ENCODE peak calls at places on chromosomes 13 and 19, in six cellular contexts. Q is GM12878, A is transverse colon, U is stomach, P is upper lobe of left lung, S is HepG2. F is an unnamed sample.

GRCh38 chr19:13082192-13083007 is 20.3 kb downstream of the LYL1 start:
- DNase-seq in S (peak; percentile 52), Q (no peak), A (no peak), U (no peak), P (no peak), F (no peak)

GRCh38 chr19:41192574-41193419 is at the start of gene CYP2S1:
- DNase-seq in U (peak; percentile 72), S (no peak), Q (no peak), A (peak; percentile 75), P (peak; percentile 89), F (no peak)

GRCh38 chr19:42130254-42130573 is 2.0 kb downstream of the POU2F2 start:
- DNase-seq in S (no peak), P (no peak), A (no peak), U (no peak), Q (peak; percentile 51), F (no peak)

GRCh38 chr19:13011653-13012389 is 16.5 kb downstream of the NFIX start:
- DNase-seq in P (peak; percentile 80), S (no peak), A (no peak), Q (no peak), U (no peak), F (no peak)

GRCh38 chr13:21138561-21138960 is 37.8 kb downstream of the SKA3 start:
- DNase-seq in U (no peak), Q (no peak), S (no peak), P (no peak), A (no peak), F (no peak)

GRCh38 chr13:21676611-21677021 is 5.7 kb downstream of the FGF9 start:
- DNase-seq in Q (no peak), S (no peak), A (peak; percentile 42), P (no peak), U (peak; percentile 41), F (no peak)

GRCh38 chr19:30249911-30250310 is 122.3 kb upstream of the ZNF536 start:
- DNase-seq in U (no peak), A (no peak), S (no peak), P (no peak), Q (no peak), F (no peak)

GRCh38 chr13:61316647-61317046 is 99.0 kb downstream of the PCDH20 start:
- DNase-seq in P (no peak), A (no peak), Q (no peak), U (no peak), S (no peak), F (no peak)

GRCh38 chr13:86792153-86792651 is 879.0 kb upstream of the SLITRK5 start:
- DNase-seq in U (no peak), Q (no peak), S (no peak), A (no peak), P (peak; percentile 73), F (no peak)

GRCh38 chr13:44249439-44249838 is 124.2 kb upstream of the SERP2 start:
- DNase-seq in P (no peak), U (no peak), A (peak; percentile 29), Q (no peak), S (no peak), F (peak; percentile 40)

GRCh38 chr13:97548138-97548537 is 114.2 kb downstream of the RAP2A start:
- DNase-seq in Q (no peak), A (no peak), U (no peak), P (no peak), S (no peak), F (no peak)

GRCh38 chr19:51948979-51949378 is 21.7 kb downstream of the ZNF613 start:
- DNase-seq in Q (no peak), U (no peak), S (no peak), P (peak; percentile 25), A (no peak), F (peak; percentile 39)

GRCh38 chr13:110126391-110126961 is 180.5 kb downstream of the COL4A1 start:
- DNase-seq in Q (no peak), U (no peak), A (no peak), P (peak; percentile 77), S (no peak), F (no peak)

GRCh38 chr13:70424428-70424827 is 316.2 kb upstream of the KLHL1 start:
- DNase-seq in U (peak; percentile 45), P (no peak), Q (no peak), A (no peak), S (no peak), F (no peak)

GRCh38 chr19:29170554-29170953 is 42.4 kb downstream of the UQCRFS1 start:
- DNase-seq in P (no peak), U (no peak), S (no peak), A (no peak), Q (no peak), F (no peak)

GRCh38 chr19:29172302-29172701 is 40.6 kb downstream of the UQCRFS1 start:
- DNase-seq in S (no peak), A (no peak), U (no peak), P (no peak), Q (no peak), F (no peak)

GRCh38 chr19:29176981-29177754 is 35.8 kb downstream of the UQCRFS1 start:
- DNase-seq in Q (no peak), U (no peak), A (no peak), S (no peak), P (no peak), F (no peak)

GRCh38 chr19:29173896-29174295 is 39.1 kb downstream of the UQCRFS1 start:
- DNase-seq in Q (no peak), A (no peak), U (no peak), P (no peak), S (no peak), F (no peak)

DNA sequence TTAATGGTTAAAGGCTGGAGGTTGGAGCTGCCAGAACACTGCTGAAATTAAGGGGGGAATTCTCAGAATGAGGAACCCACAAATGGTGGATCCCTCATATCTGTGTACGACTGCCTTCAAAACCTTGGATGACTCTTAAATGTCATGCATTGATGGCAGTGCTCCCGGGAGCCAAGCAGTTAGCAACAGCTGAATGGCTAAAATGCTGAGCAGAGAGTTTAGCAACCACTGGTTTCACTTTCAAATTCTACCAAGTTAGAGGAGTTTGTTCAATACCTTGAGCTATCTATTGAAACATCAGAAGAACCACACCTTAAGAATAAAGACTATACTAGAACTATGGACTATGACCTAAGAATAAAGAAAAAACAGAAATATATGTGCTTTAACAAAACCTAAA is 41.4 kb downstream of the UQCRFS1 start:
- DNase-seq in A (no peak), U (no peak), S (no peak), Q (no peak), P (no peak), F (no peak)
- TF ChIP-seq EP300 in A (no peak), U (no peak), S (no peak), Q (no peak), P (no peak), F (no peak)

DNA sequence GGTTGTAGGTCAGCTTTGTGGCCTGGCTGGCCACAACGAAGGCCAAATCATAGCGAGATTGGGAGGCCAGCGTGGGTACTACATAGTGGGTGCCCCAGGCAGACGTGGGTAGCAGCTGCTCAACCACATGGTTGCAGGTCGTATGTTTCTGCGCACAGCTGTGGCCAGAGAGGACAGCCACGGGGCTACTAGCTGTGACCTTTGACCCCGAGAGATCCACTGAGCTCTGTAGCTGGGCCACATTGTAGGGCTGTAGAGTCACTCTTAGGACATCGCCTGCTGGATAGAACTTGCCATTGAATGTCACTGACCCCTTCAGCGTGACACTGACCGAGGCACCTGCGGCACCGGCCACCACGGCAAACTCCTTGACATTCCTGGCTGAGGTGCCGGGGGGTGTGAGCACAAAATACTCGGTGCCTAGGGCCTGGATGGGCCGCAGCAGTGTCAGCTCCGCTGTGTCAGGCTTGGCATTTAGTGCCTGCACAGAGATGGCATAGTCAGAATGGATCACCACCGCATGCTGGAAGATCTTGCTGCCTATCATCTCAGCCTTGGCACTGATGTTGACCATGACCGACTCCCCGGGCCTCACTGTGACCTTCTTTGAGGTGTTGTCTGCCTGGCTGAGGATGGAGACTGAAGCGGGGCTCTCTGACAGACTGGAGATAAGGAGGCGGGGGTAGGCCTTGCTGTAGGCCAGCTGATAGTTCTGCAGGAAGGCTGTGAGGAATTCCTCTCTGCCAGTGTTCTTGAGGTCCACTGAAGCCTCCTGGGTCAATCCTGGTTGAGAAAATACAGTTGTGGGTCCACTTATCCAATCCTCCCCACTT is 6.7 kb downstream of the FCGBP start:
- DNase-seq in U (peak; percentile 10), P (peak; percentile 56), S (no peak), Q (no peak), A (no peak), F (no peak)
- H3K4me1 ChIP-seq in U (no peaks in the 10 kb centered on the region), P (no peaks in the 10 kb centered on the region), S (peaks cover 6% of the 10 kb centered on the region), Q (no peaks in the 10 kb centered on the region), A (no peaks in the 10 kb centered on the region), F (no peaks in the 10 kb centered on the region)

GRCh38 chr19:35216833-35217707 is 11.5 kb downstream of the FAM187B start:
- DNase-seq in S (no peak), P (no peak), Q (no peak), U (peak; percentile 60), A (peak; percentile 65), F (no peak)

GRCh38 chr19:35216026-35216832 is 12.3 kb downstream of the FAM187B start:
- DNase-seq in S (no peak), U (no peak), Q (no peak), P (no peak), A (no peak), F (no peak)

GRCh38 chr19:35212241-35212640 is 16.3 kb downstream of the FAM187B start:
- DNase-seq in U (no peak), P (no peak), Q (no peak), S (no peak), A (no peak), F (no peak)

GRCh38 chr19:35213678-35214632 is 14.6 kb downstream of the FAM187B start:
- DNase-seq in S (no peak), Q (peak; percentile 93), A (peak; percentile 84), P (peak; percentile 73), U (peak; percentile 80), F (peak; percentile 27)

DNA sequence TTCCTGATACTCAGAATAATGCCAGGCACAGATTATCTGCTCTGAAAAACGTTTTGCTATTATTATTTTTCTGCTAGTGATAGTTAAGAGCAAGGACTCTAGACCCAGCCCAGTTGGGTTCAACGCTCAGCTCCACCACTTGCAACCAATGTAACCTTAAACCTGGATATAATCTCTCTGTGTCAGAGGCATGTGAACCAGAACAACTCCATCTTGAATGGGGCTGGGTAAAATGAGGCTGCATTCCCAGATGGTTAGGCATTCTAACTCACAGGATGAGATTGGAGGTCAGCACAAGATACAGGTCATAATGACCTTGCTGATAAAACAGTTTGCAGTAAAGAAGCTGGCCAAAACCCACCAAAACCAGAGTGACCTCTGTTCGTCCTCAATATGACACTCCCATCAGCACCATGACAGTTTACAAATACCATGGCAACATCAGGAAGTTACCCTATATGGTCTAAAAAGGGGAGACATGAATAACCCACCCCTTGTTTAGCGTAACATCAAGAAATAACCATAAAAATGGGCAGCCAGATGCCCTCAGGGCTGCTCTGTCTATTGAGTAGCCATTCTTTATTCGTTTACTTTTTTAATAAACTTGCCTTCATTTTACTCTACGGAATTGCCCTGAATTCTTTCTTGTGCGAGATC is 13.6 kb downstream of the FAM187B start:
- DNase-seq in P (no peak), S (no peak), A (no peak), U (no peak), Q (no peak), F (no peak)
- H3K27ac ChIP-seq in P (peak overlapping the region; percentile 89), S (no peak overlapping the region), A (peak overlapping the region; percentile 71), U (peak overlapping the region; percentile 74), Q (no peak overlapping the region), F (no peak overlapping the region)

DNA sequence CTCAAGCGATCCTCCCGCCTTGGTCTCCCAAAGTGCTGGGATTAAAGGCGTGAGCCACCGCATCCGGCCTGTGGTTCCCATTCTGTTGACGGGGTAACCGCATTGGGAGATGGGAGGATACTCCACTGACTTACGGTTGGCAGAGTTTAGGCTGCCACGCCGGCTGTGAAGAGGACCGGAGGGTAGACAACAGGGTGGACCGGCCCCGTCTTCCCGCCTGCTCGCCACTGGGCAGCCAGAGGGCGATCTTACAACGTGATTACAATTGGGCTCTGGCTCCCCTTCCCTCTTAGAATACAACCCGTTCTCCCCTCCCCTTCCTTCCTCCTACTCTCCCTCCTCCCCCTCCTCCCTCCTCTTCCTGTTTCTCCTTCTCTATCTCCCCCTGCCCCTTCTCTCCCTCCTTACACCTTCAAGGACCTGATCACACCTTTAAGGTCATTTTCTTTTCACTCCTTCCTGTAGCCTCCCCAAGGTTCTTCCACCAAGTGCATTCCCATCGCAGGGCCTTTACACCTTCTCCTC is 957 bp upstream of the CCDC194 start:
- DNase-seq in P (peak; percentile 87), U (peak; percentile 58), A (peak; percentile 57), Q (no peak), S (no peak), F (peak; percentile 67)
- TF ChIP-seq EP300 in P (no peak), U (no peak), A (no peak), Q (no peak), S (no peak), F (no peak)